ENCODE peak calls at places on chromosome 15, in six cellular contexts. One of them, this sample, is unnamed.

GRCh38 chr15:90883971-90884718 is at the start of gene FES:
- DNase-seq in MV-4-11: peak; percentile 62
- DNase-seq in foreskin fibroblast: peak; percentile 70
- DNase-seq in NT2/D1: no peak
- DNase-seq in Karpas-422: peak; percentile 78
- DNase-seq in NCI-H1105 treated with DMSO at 0.1 percent for 48 hours: no peak
- DNase-seq in this sample: peak; percentile 46

GRCh38 chr15:59299919-59300617 is 72.6 kb downstream of the MYO1E start:
- DNase-seq in MV-4-11: peak; percentile 99
- DNase-seq in foreskin fibroblast: peak; percentile 98
- DNase-seq in NT2/D1: no peak
- DNase-seq in Karpas-422: peak; percentile 90
- DNase-seq in NCI-H1105 treated with DMSO at 0.1 percent for 48 hours: no peak
- DNase-seq in this sample: peak; percentile 96

GRCh38 chr15:73560501-73561117 is 72.6 kb downstream of the NPTN start:
- DNase-seq in MV-4-11: peak; percentile 49
- DNase-seq in foreskin fibroblast: peak; percentile 81
- DNase-seq in NT2/D1: peak; percentile 38
- DNase-seq in Karpas-422: peak; percentile 89
- DNase-seq in NCI-H1105 treated with DMSO at 0.1 percent for 48 hours: peak; percentile 43
- DNase-seq in this sample: peak; percentile 76

GRCh38 chr15:63013052-63013808 is 29.3 kb upstream of the TPM1 start:
- DNase-seq in MV-4-11: no peak
- DNase-seq in foreskin fibroblast: peak; percentile 90
- DNase-seq in NT2/D1: peak; percentile 52
- DNase-seq in Karpas-422: no peak
- DNase-seq in NCI-H1105 treated with DMSO at 0.1 percent for 48 hours: no peak
- DNase-seq in this sample: no peak

GRCh38 chr15:45254405-45255293 is 2.6 kb downstream of the SLC28A2 start:
- DNase-seq in MV-4-11: no peak
- DNase-seq in foreskin fibroblast: peak; percentile 62
- DNase-seq in NT2/D1: no peak
- DNase-seq in Karpas-422: no peak
- DNase-seq in NCI-H1105 treated with DMSO at 0.1 percent for 48 hours: no peak
- DNase-seq in this sample: no peak

GRCh38 chr15:66653852-66654251 is 48.2 kb upstream of the SMAD6 start:
- DNase-seq in MV-4-11: no peak
- DNase-seq in foreskin fibroblast: no peak
- DNase-seq in NT2/D1: no peak
- DNase-seq in Karpas-422: no peak
- DNase-seq in NCI-H1105 treated with DMSO at 0.1 percent for 48 hours: no peak
- DNase-seq in this sample: no peak

GRCh38 chr15:41872166-41872747 is 21.6 kb downstream of the SPTBN5 start:
- DNase-seq in MV-4-11: no peak
- DNase-seq in foreskin fibroblast: no peak
- DNase-seq in NT2/D1: no peak
- DNase-seq in Karpas-422: no peak
- DNase-seq in NCI-H1105 treated with DMSO at 0.1 percent for 48 hours: no peak
- DNase-seq in this sample: no peak

GRCh38 chr15:70208332-70208731 is 110.6 kb upstream of the TLE3 start:
- DNase-seq in MV-4-11: no peak
- DNase-seq in foreskin fibroblast: no peak
- DNase-seq in NT2/D1: no peak
- DNase-seq in Karpas-422: no peak
- DNase-seq in NCI-H1105 treated with DMSO at 0.1 percent for 48 hours: no peak
- DNase-seq in this sample: no peak

GRCh38 chr15:86267892-86268291 is 188.2 kb downstream of the AGBL1 start:
- DNase-seq in MV-4-11: no peak
- DNase-seq in foreskin fibroblast: no peak
- DNase-seq in NT2/D1: no peak
- DNase-seq in Karpas-422: no peak
- DNase-seq in NCI-H1105 treated with DMSO at 0.1 percent for 48 hours: no peak
- DNase-seq in this sample: no peak

GRCh38 chr15:73983211-73983727 is 8.8 kb downstream of the STOML1 start:
- DNase-seq in MV-4-11: no peak
- DNase-seq in foreskin fibroblast: peak; percentile 96
- DNase-seq in NT2/D1: no peak
- DNase-seq in Karpas-422: no peak
- DNase-seq in NCI-H1105 treated with DMSO at 0.1 percent for 48 hours: no peak
- DNase-seq in this sample: no peak

This sample was measured in AML-193.